ENCODE peak calls at places on chromosomes 5 and 9, in nine cellular contexts. One of them, this sample, is unnamed.
A peak's percentile ranks its signal among the peaks of the same experiment; 100 is the strongest.

GRCh38 chr5:99320461-99320860 is 391.7 kb upstream of the CHD1 start:
- DNase-seq in coronary artery: no peak
- DNase-seq in tibial artery: peak; percentile 26
- DNase-seq in Peyer's patch: no peak
- DNase-seq in DND-41: no peak
- DNase-seq in AG04450: no peak
- DNase-seq in lung: no peak
- DNase-seq in ovary: no peak
- DNase-seq in vagina: no peak
- DNase-seq in this sample: no peak

GRCh38 chr5:156391139-156391538 is 64.2 kb downstream of the SGCD start:
- DNase-seq in AG04450: peak; percentile 85
- DNase-seq in coronary artery: no peak
- DNase-seq in DND-41: no peak
- DNase-seq in lung: no peak
- DNase-seq in tibial artery: no peak
- DNase-seq in Peyer's patch: no peak
- DNase-seq in ovary: no peak
- DNase-seq in vagina: no peak
- DNase-seq in this sample: no peak

GRCh38 chr5:14435481-14435880 is 146.1 kb upstream of the OTULINL start:
- DNase-seq in lung: no peak
- DNase-seq in tibial artery: no peak
- DNase-seq in Peyer's patch: no peak
- DNase-seq in vagina: no peak
- DNase-seq in DND-41: no peak
- DNase-seq in AG04450: no peak
- DNase-seq in ovary: no peak
- DNase-seq in coronary artery: no peak
- DNase-seq in this sample: no peak

GRCh38 chr9:121369595-121370265 is at the start of gene STOM:
- DNase-seq in DND-41: no peak
- DNase-seq in AG04450: peak; percentile 63
- DNase-seq in coronary artery: peak; percentile 97
- DNase-seq in ovary: peak; percentile 91
- DNase-seq in tibial artery: peak; percentile 91
- DNase-seq in Peyer's patch: peak; percentile 80
- DNase-seq in lung: peak; percentile 86
- DNase-seq in vagina: peak; percentile 93
- DNase-seq in this sample: peak; percentile 85

GRCh38 chr5:143893638-143894037 is 81.7 kb downstream of the HMHB1 start:
- DNase-seq in coronary artery: no peak
- DNase-seq in tibial artery: no peak
- DNase-seq in AG04450: no peak
- DNase-seq in DND-41: no peak
- DNase-seq in Peyer's patch: no peak
- DNase-seq in lung: no peak
- DNase-seq in ovary: no peak
- DNase-seq in vagina: no peak
- DNase-seq in this sample: no peak

GRCh38 chr5:116237917-116238502 is 153.2 kb downstream of the COMMD10 start:
- DNase-seq in vagina: no peak
- DNase-seq in tibial artery: no peak
- DNase-seq in coronary artery: no peak
- DNase-seq in AG04450: no peak
- DNase-seq in lung: no peak
- DNase-seq in ovary: no peak
- DNase-seq in Peyer's patch: no peak
- DNase-seq in DND-41: no peak
- DNase-seq in this sample: no peak

GRCh38 chr9:83701769-83702168 is 6.0 kb downstream of the UBQLN1 start:
- DNase-seq in AG04450: no peak
- DNase-seq in DND-41: no peak
- DNase-seq in vagina: no peak
- DNase-seq in lung: no peak
- DNase-seq in tibial artery: no peak
- DNase-seq in coronary artery: no peak
- DNase-seq in Peyer's patch: no peak
- DNase-seq in ovary: no peak
- DNase-seq in this sample: no peak

GRCh38 chr9:135568026-135568425 is 6.5 kb downstream of the PAEP start:
- DNase-seq in AG04450: no peak
- DNase-seq in Peyer's patch: no peak
- DNase-seq in lung: no peak
- DNase-seq in coronary artery: no peak
- DNase-seq in ovary: no peak
- DNase-seq in vagina: no peak
- DNase-seq in DND-41: no peak
- DNase-seq in tibial artery: no peak
- DNase-seq in this sample: no peak

GRCh38 chr5:173716058-173716682 is 99.7 kb upstream of the BOD1 start:
- DNase-seq in ovary: no peak
- DNase-seq in vagina: no peak
- DNase-seq in Peyer's patch: no peak
- DNase-seq in coronary artery: no peak
- DNase-seq in lung: no peak
- DNase-seq in DND-41: no peak
- DNase-seq in AG04450: no peak
- DNase-seq in tibial artery: no peak
- DNase-seq in this sample: no peak

GRCh38 chr5:173720341-173721258 is 104.2 kb upstream of the BOD1 start:
- DNase-seq in ovary: no peak
- DNase-seq in AG04450: no peak
- DNase-seq in tibial artery: no peak
- DNase-seq in lung: no peak
- DNase-seq in Peyer's patch: no peak
- DNase-seq in coronary artery: no peak
- DNase-seq in DND-41: no peak
- DNase-seq in vagina: no peak
- DNase-seq in this sample: no peak

GRCh38 chr5:173715607-173716006 is 99.2 kb upstream of the BOD1 start:
- DNase-seq in lung: no peak
- DNase-seq in ovary: no peak
- DNase-seq in DND-41: no peak
- DNase-seq in tibial artery: no peak
- DNase-seq in coronary artery: no peak
- DNase-seq in Peyer's patch: no peak
- DNase-seq in AG04450: no peak
- DNase-seq in vagina: no peak
- DNase-seq in this sample: no peak

GRCh38 chr5:173717959-173718358 is 101.5 kb upstream of the BOD1 start:
- DNase-seq in AG04450: no peak
- DNase-seq in vagina: no peak
- DNase-seq in tibial artery: no peak
- DNase-seq in DND-41: no peak
- DNase-seq in ovary: no peak
- DNase-seq in coronary artery: no peak
- DNase-seq in lung: no peak
- DNase-seq in Peyer's patch: no peak
- DNase-seq in this sample: no peak

GRCh38 chr5:173718469-173718868 is 102.0 kb upstream of the BOD1 start:
- DNase-seq in coronary artery: no peak
- DNase-seq in Peyer's patch: no peak
- DNase-seq in DND-41: no peak
- DNase-seq in tibial artery: no peak
- DNase-seq in ovary: no peak
- DNase-seq in lung: no peak
- DNase-seq in vagina: no peak
- DNase-seq in AG04450: no peak
- DNase-seq in this sample: no peak
- H3K27ac ChIP-seq in coronary artery: no peak overlapping the region
- H3K27ac ChIP-seq in Peyer's patch: no peak overlapping the region
- H3K27ac ChIP-seq in DND-41: no peak overlapping the region
- H3K27ac ChIP-seq in tibial artery: no peak overlapping the region
- H3K27ac ChIP-seq in ovary: no peak overlapping the region
- H3K27ac ChIP-seq in lung: no peak overlapping the region
- H3K27ac ChIP-seq in vagina: no peak overlapping the region
- H3K27ac ChIP-seq in AG04450: no peak overlapping the region
- H3K27ac ChIP-seq in this sample: no peak overlapping the region

DNA sequence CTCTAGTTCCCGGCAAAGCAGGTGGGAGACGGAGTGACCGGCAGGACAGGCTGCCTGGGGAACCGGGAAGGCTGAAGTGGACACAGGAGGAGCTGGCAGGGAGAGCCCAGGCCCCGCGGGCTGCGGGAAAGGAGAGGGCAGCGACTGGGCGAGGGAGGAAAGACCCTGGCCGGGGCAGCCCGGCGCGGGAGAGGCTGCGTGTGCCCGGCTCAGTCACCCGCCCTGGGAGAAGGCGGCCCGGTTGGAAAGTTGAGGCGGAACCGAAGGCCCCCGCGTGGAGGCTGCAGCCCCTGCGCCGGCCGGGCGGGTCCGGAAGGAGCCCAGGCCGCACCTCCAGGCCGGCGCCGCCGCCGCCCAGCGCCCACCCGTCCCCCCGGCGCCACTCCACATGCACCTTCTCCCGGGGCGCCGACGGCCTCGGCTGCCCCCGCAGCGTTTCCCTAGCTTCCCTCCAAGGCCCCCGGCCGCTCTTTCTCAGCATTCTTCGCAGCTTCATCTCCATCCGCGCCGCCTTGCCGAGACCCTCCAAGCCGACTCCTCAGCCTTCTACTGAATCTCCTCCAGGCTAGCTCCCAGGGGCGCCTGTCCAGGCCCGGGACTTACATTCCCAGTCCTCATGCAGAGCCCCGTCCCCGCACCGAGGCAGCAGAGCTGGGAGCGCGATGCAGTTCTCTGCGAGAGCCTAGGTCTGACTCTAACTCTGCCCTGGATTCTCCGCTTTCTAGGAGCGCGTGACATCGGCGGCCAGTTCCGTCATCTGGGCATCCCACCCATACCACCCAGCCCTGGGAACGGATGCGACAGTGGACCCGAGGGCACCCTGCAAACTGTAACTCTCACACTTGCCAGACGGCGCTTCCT is 152.0 kb downstream of the ERCC6L2 start:
- DNase-seq in ovary: peak; percentile 53
- DNase-seq in DND-41: no peak
- DNase-seq in AG04450: no peak
- DNase-seq in lung: no peak
- DNase-seq in vagina: no peak
- DNase-seq in coronary artery: no peak
- DNase-seq in tibial artery: no peak
- DNase-seq in Peyer's patch: no peak
- DNase-seq in this sample: peak; percentile 38
- H3K4me3 ChIP-seq in ovary: peak overlapping the region; percentile 19
- H3K4me3 ChIP-seq in DND-41: no peak overlapping the region
- H3K4me3 ChIP-seq in AG04450: no peak overlapping the region
- H3K4me3 ChIP-seq in lung: no peak overlapping the region
- H3K4me3 ChIP-seq in vagina: peak overlapping the region; percentile 39
- H3K4me3 ChIP-seq in coronary artery: peak overlapping the region; percentile 70
- H3K4me3 ChIP-seq in tibial artery: peak overlapping the region; percentile 65
- H3K4me3 ChIP-seq in Peyer's patch: peak overlapping the region; percentile 13
- H3K4me3 ChIP-seq in this sample: peak overlapping the region; percentile 49

GRCh38 chr9:124598048-124598447 is 90.8 kb upstream of the NR5A1 start:
- DNase-seq in Peyer's patch: no peak
- DNase-seq in tibial artery: no peak
- DNase-seq in vagina: no peak
- DNase-seq in AG04450: no peak
- DNase-seq in lung: no peak
- DNase-seq in coronary artery: no peak
- DNase-seq in ovary: no peak
- DNase-seq in DND-41: no peak
- DNase-seq in this sample: no peak

GRCh38 chr9:124595743-124596142 is 88.5 kb upstream of the NR5A1 start:
- DNase-seq in lung: no peak
- DNase-seq in DND-41: no peak
- DNase-seq in ovary: no peak
- DNase-seq in AG04450: no peak
- DNase-seq in vagina: no peak
- DNase-seq in tibial artery: no peak
- DNase-seq in coronary artery: no peak
- DNase-seq in Peyer's patch: no peak
- DNase-seq in this sample: no peak

GRCh38 chr9:124594215-124594614 is 87.0 kb upstream of the NR5A1 start:
- DNase-seq in Peyer's patch: no peak
- DNase-seq in coronary artery: no peak
- DNase-seq in AG04450: no peak
- DNase-seq in ovary: no peak
- DNase-seq in tibial artery: no peak
- DNase-seq in lung: no peak
- DNase-seq in DND-41: no peak
- DNase-seq in vagina: no peak
- DNase-seq in this sample: no peak

GRCh38 chr9:124594673-124595072 is 87.5 kb upstream of the NR5A1 start:
- DNase-seq in AG04450: no peak
- DNase-seq in DND-41: no peak
- DNase-seq in tibial artery: no peak
- DNase-seq in coronary artery: no peak
- DNase-seq in vagina: no peak
- DNase-seq in lung: no peak
- DNase-seq in Peyer's patch: no peak
- DNase-seq in ovary: no peak
- DNase-seq in this sample: no peak

DNA sequence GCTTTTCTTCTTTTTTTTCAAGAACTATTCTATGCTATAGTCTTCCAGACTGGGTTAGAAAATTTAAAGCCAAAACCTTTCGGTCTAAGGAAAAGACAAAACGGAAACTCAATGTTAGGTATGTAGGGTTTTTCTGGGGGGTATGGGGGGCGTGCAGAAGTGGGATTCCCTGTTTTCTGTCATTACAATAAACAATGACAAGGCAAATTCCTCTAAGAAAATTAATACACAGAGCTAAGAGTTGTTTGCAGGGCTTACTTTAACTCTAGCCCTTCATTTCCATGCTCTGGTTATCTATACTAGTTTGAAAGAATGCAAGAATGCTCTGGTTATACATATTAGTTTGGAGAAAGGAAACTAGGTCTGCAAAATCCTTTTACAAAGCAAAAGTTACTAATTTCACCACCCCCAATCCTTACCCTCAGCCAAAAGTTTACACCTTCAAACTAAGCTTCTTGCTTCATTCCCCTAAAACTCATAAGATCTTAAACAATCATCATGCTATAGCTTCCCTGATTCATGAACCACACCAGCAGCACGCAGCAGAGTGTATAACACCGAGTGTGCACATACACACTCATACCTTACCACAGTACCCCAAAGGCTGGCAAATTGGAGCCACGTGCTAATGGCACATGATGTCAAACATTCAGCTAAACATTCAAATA is 89.1 kb upstream of the NR5A1 start:
- DNase-seq in lung: no peak
- DNase-seq in vagina: no peak
- DNase-seq in DND-41: no peak
- DNase-seq in ovary: no peak
- DNase-seq in coronary artery: no peak
- DNase-seq in AG04450: no peak
- DNase-seq in tibial artery: no peak
- DNase-seq in Peyer's patch: no peak
- DNase-seq in this sample: no peak
- H3K27ac ChIP-seq in lung: no peak overlapping the region
- H3K27ac ChIP-seq in vagina: no peak overlapping the region
- H3K27ac ChIP-seq in DND-41: no peak overlapping the region
- H3K27ac ChIP-seq in ovary: no peak overlapping the region
- H3K27ac ChIP-seq in coronary artery: no peak overlapping the region
- H3K27ac ChIP-seq in AG04450: no peak overlapping the region
- H3K27ac ChIP-seq in tibial artery: no peak overlapping the region
- H3K27ac ChIP-seq in Peyer's patch: no peak overlapping the region
- H3K27ac ChIP-seq in this sample: no peak overlapping the region

DNA sequence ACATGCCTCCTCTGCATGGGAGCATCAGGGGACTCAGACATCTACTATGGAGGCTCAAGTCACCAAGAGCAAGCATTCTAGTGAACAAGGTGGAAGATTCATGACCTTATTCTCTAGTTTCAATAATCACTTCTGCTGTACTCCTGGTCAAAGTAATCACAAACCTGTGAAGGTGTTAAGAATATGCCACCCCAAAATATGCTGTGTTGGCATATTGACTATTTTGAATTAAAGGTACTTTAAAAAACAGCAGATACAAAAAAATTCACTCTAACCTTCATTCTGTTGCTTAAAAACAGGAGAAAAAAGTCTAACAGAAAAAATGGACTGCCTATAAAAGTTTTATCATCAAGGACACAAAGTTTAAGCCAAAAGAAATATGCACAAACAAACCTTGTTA is 607.8 kb upstream of the TYRP1 start:
- DNase-seq in Peyer's patch: no peak
- DNase-seq in tibial artery: no peak
- DNase-seq in ovary: no peak
- DNase-seq in AG04450: no peak
- DNase-seq in DND-41: no peak
- DNase-seq in vagina: no peak
- DNase-seq in coronary artery: no peak
- DNase-seq in lung: no peak
- DNase-seq in this sample: no peak
- H3K4me3 ChIP-seq in Peyer's patch: no peak overlapping the region
- H3K4me3 ChIP-seq in tibial artery: no peak overlapping the region
- H3K4me3 ChIP-seq in ovary: no peak overlapping the region
- H3K4me3 ChIP-seq in AG04450: no peak overlapping the region
- H3K4me3 ChIP-seq in DND-41: no peak overlapping the region
- H3K4me3 ChIP-seq in vagina: no peak overlapping the region
- H3K4me3 ChIP-seq in coronary artery: no peak overlapping the region
- H3K4me3 ChIP-seq in lung: no peak overlapping the region
- H3K4me3 ChIP-seq in this sample: no peak overlapping the region

This sample was measured in testis.